ENCODE peak calls at places on chromosome 18, in seven cellular contexts. W is upper lobe of left lung, A is omental fat pad, O is GM12865, P is PC-3, Z is foreskin fibroblast, F is IMR-90. C is an unnamed sample.

GRCh38 chr18:78271790-78272189 is 707.8 kb upstream of the SALL3 start:
- DNase-seq in F (no peak), W (no peak), A (no peak), O (no peak), P (no peak), Z (no peak), C (no peak)

GRCh38 chr18:31065036-31065773 is 22.7 kb upstream of the DSC3 start:
- DNase-seq in F (no peak), Z (no peak), A (no peak), W (no peak), O (peak; percentile 44), P (no peak), C (no peak)

GRCh38 chr18:76935722-76936337 is 113.5 kb downstream of the ZNF236 start:
- DNase-seq in W (no peak), P (no peak), Z (no peak), A (no peak), O (no peak), F (no peak), C (no peak)

GRCh38 chr18:55522011-55522410 is 66.0 kb downstream of the TCF4 start:
- DNase-seq in F (no peak), O (peak; percentile 62), P (peak; percentile 46), A (no peak), Z (no peak), W (no peak), C (no peak)

GRCh38 chr18:79817607-79817998 is 19.9 kb downstream of the KCNG2 start:
- DNase-seq in P (no peak), W (no peak), Z (no peak), O (no peak), A (no peak), F (no peak), C (no peak)

GRCh38 chr18:75811156-75811555 is 383.7 kb upstream of the SMIM21 start:
- DNase-seq in O (no peak), A (no peak), F (no peak), W (no peak), Z (no peak), P (no peak), C (no peak)

GRCh38 chr18:50614838-50615237 is 55.0 kb downstream of the MAPK4 start:
- DNase-seq in A (no peak), O (no peak), P (no peak), W (peak; percentile 27), F (no peak), Z (no peak), C (no peak)

GRCh38 chr18:34352385-34353163 is 127.9 kb upstream of the NOL4 start:
- DNase-seq in Z (peak; percentile 22), A (no peak), W (no peak), O (no peak), F (no peak), P (peak; percentile 45), C (no peak)

GRCh38 chr18:56952026-56952425 is 194.9 kb upstream of the BOD1L2 start:
- DNase-seq in O (no peak), F (no peak), P (no peak), W (no peak), A (no peak), Z (no peak), C (no peak)

GRCh38 chr18:67386028-67386427 is 130.5 kb downstream of the DSEL start:
- DNase-seq in F (peak; percentile 48), Z (peak; percentile 24), W (no peak), P (peak; percentile 47), O (no peak), A (no peak), C (no peak)

GRCh38 chr18:75162467-75162866 is 46.5 kb downstream of the PTGR3 start:
- DNase-seq in W (no peak), F (peak; percentile 71), P (peak; percentile 57), A (no peak), Z (peak; percentile 58), O (no peak), C (no peak)

GRCh38 chr18:61957801-61958516 is 65.2 kb upstream of the RNF152 start:
- DNase-seq in F (peak; percentile 26), P (no peak), Z (peak; percentile 36), A (no peak), O (no peak), W (peak; percentile 39), C (no peak)

GRCh38 chr18:3972291-3972985 is 482.7 kb downstream of the DLGAP1 start:
- DNase-seq in Z (peak; percentile 11), F (peak; percentile 63), O (no peak), A (no peak), W (no peak), P (no peak), C (no peak)

GRCh38 chr18:10032331-10032979 is 118.6 kb downstream of the VAPA start:
- DNase-seq in A (no peak), P (no peak), O (no peak), W (peak; percentile 83), Z (no peak), F (no peak), C (no peak)

GRCh38 chr18:71405142-71405806 is 1116.4 kb downstream of the SOCS6 start:
- DNase-seq in O (no peak), Z (no peak), A (no peak), F (no peak), W (no peak), P (no peak), C (no peak)

GRCh38 chr18:59141294-59142068 is 1.8 kb downstream of the SEC11C start:
- DNase-seq in P (no peak), A (no peak), O (peak; percentile 54), Z (no peak), W (no peak), F (no peak), C (no peak)

GRCh38 chr18:79927597-79928562 is 23.6 kb downstream of the SLC66A2 start:
- DNase-seq in F (no peak), A (peak; percentile 6), Z (no peak), P (no peak), O (no peak), W (no peak), C (no peak)

GRCh38 chr18:59865241-59865986 is 34.4 kb upstream of the PMAIP1 start:
- DNase-seq in Z (no peak), A (no peak), W (no peak), O (no peak), P (no peak), F (no peak), C (no peak)

GRCh38 chr18:39806519-39806918 is 2148.5 kb upstream of the PIK3C3 start:
- DNase-seq in P (peak; percentile 15), O (no peak), F (no peak), W (no peak), A (no peak), Z (peak; percentile 30), C (no peak)

GRCh38 chr18:11808001-11808855 is 43.0 kb upstream of the CHMP1B start:
- DNase-seq in O (no peak), F (peak; percentile 64), A (no peak), W (no peak), P (peak; percentile 96), Z (peak; percentile 9), C (peak; percentile 34)

GRCh38 chr18:77129150-77129551 is 3.4 kb downstream of the MBP start:
- DNase-seq in O (no peak), W (no peak), A (no peak), Z (peak; percentile 93), F (peak; percentile 68), P (peak; percentile 59), C (peak; percentile 94)

GRCh38 chr18:11393486-11393885 is 215.9 kb upstream of the SLC35G4 start:
- DNase-seq in F (no peak), A (no peak), W (no peak), P (no peak), Z (no peak), O (no peak), C (no peak)

GRCh38 chr18:1104265-1104792 is 199.7 kb downstream of the ADCYAP1 start:
- DNase-seq in P (peak; percentile 64), W (no peak), O (no peak), A (no peak), Z (no peak), F (no peak), C (no peak)

DNA sequence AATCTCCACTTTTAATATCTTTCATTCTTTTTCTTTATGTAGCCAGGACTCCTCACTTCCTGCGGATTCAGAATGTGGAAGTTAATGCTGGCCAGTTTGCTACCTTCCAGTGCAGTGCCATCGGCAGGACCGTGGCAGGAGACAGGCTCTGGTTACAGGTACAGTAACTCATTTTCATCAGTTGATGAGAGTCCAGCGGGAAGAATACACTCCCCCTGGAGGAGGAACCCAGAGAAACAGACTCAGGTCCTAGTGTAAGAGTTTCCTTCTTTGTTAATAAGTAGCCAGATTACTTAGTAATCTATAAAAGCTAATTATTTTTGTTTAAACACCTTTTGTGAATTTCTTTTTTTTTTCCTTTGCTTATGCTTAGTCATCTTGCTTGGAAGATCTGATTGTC is 359.4 kb downstream of the PTPRM start:
- DNase-seq in W (no peak), O (no peak), Z (no peak), F (no peak), P (peak; percentile 48), A (no peak), C (peak; percentile 44)
- TF ChIP-seq CTCF in W (no peak), O (no peak), Z (no peak), F (peak; percentile 2), P (peak; percentile 59), A (no peak), C (peak; percentile 70)

GRCh38 chr18:42268793-42269192 is 313.8 kb downstream of the PIK3C3 start:
- DNase-seq in A (no peak), F (no peak), Z (no peak), O (no peak), P (no peak), W (no peak), C (no peak)

GRCh38 chr18:42275138-42275535 is 320.1 kb downstream of the PIK3C3 start:
- DNase-seq in F (no peak), O (no peak), P (no peak), W (no peak), A (no peak), Z (no peak), C (no peak)

GRCh38 chr18:42271656-42272355 is 316.8 kb downstream of the PIK3C3 start:
- DNase-seq in Z (no peak), O (no peak), A (no peak), F (no peak), P (no peak), W (no peak), C (no peak)

GRCh38 chr18:42275949-42276730 is 321.1 kb downstream of the PIK3C3 start:
- DNase-seq in O (no peak), Z (no peak), A (no peak), F (no peak), W (no peak), P (no peak), C (no peak)

GRCh38 chr18:42274488-42275137 is 319.6 kb downstream of the PIK3C3 start:
- DNase-seq in Z (no peak), F (peak; percentile 10), A (no peak), P (peak; percentile 6), W (no peak), O (peak; percentile 23), C (no peak)
- TF ChIP-seq CTCF in Z (no peak), F (peak; percentile 9), A (no peak), P (peak; percentile 45), W (no peak), O (no peak), C (peak; percentile 41)

GRCh38 chr18:21960189-21960588 is 209.2 kb upstream of the GATA6 start:
- DNase-seq in P (no peak), F (no peak), A (no peak), O (no peak), Z (no peak), W (no peak), C (no peak)
- TF ChIP-seq CTCF in P (no peak), F (no peak), A (no peak), O (no peak), Z (no peak), W (no peak), C (no peak)

DNA sequence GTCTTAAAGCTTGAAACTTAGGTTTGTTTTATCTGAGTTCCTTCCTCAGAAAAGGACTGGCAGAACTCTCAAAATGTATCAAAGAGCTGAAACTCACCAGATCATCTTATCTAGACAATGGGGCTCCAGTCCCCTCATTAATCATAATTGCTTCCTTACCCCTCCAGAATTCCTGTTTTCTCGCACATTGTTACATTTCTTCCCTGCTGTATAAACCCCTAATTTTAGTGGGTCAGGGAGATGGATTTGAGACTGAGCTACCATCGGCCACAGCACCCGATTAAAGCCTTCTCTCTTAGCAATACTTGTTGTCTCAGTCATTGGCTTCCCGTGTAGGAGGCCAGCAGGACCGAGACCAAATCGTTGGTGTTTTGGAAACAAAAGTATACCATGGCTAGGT is 71.8 kb upstream of the CABLES1 start:
- DNase-seq in W (no peak), Z (no peak), O (no peak), F (no peak), A (no peak), P (no peak), C (no peak)
- TF ChIP-seq CTCF in W (no peak), Z (no peak), O (no peak), F (no peak), A (no peak), P (no peak), C (no peak)